ENCODE peak calls at places on chromosome 3, in seven cellular contexts. One of them, this sample, is unnamed.

GRCh38 chr3:109685084-109686079 is 348.0 kb upstream of the DPPA4 start:
- DNase-seq in endodermal cell: no peak
- DNase-seq in epithelial cell of esophagus: peak
- DNase-seq in IMR-90: peak
- DNase-seq in transverse colon: peak
- DNase-seq in nephron progenitor cell: no peak
- DNase-seq in HFF-Myc: peak
- DNase-seq in this sample: peak

GRCh38 chr3:117893638-117894037 is 1141.0 kb downstream of the IGSF11 start:
- DNase-seq in nephron progenitor cell: no peak
- DNase-seq in IMR-90: no peak
- DNase-seq in endodermal cell: no peak
- DNase-seq in epithelial cell of esophagus: peak
- DNase-seq in HFF-Myc: no peak
- DNase-seq in transverse colon: no peak
- DNase-seq in this sample: peak

GRCh38 chr3:111797035-111797717 is 61.9 kb upstream of the PHLDB2 start:
- DNase-seq in endodermal cell: no peak
- DNase-seq in transverse colon: no peak
- DNase-seq in epithelial cell of esophagus: no peak
- DNase-seq in HFF-Myc: no peak
- DNase-seq in nephron progenitor cell: no peak
- DNase-seq in IMR-90: no peak
- DNase-seq in this sample: no peak

GRCh38 chr3:158420654-158421396 is 150.2 kb upstream of the MLF1 start:
- DNase-seq in transverse colon: no peak
- DNase-seq in endodermal cell: no peak
- DNase-seq in epithelial cell of esophagus: peak
- DNase-seq in nephron progenitor cell: no peak
- DNase-seq in IMR-90: peak
- DNase-seq in HFF-Myc: no peak
- DNase-seq in this sample: peak

GRCh38 chr3:69082805-69083204 is 1.9 kb upstream of the ARL6IP5 start:
- DNase-seq in IMR-90: peak
- DNase-seq in endodermal cell: no peak
- DNase-seq in transverse colon: peak
- DNase-seq in HFF-Myc: no peak
- DNase-seq in nephron progenitor cell: peak
- DNase-seq in epithelial cell of esophagus: peak
- DNase-seq in this sample: no peak

GRCh38 chr3:126300761-126301481 is 56.3 kb downstream of the KLF15 start:
- DNase-seq in IMR-90: no peak
- DNase-seq in endodermal cell: peak
- DNase-seq in HFF-Myc: no peak
- DNase-seq in transverse colon: no peak
- DNase-seq in nephron progenitor cell: no peak
- DNase-seq in epithelial cell of esophagus: no peak
- DNase-seq in this sample: no peak

GRCh38 chr3:65883614-65884013 is 155.1 kb downstream of the MAGI1 start:
- DNase-seq in IMR-90: peak
- DNase-seq in epithelial cell of esophagus: peak
- DNase-seq in transverse colon: no peak
- DNase-seq in endodermal cell: no peak
- DNase-seq in HFF-Myc: no peak
- DNase-seq in nephron progenitor cell: no peak
- DNase-seq in this sample: peak

GRCh38 chr3:78895528-78895927 is 872.3 kb downstream of the ROBO1 start:
- DNase-seq in nephron progenitor cell: no peak
- DNase-seq in transverse colon: no peak
- DNase-seq in IMR-90: no peak
- DNase-seq in epithelial cell of esophagus: no peak
- DNase-seq in HFF-Myc: no peak
- DNase-seq in endodermal cell: no peak
- DNase-seq in this sample: no peak

GRCh38 chr3:65532749-65533148 is 506.0 kb downstream of the MAGI1 start:
- DNase-seq in endodermal cell: no peak
- DNase-seq in epithelial cell of esophagus: no peak
- DNase-seq in HFF-Myc: no peak
- DNase-seq in IMR-90: no peak
- DNase-seq in nephron progenitor cell: no peak
- DNase-seq in transverse colon: no peak
- DNase-seq in this sample: no peak

GRCh38 chr3:159763466-159764210 is 225.0 kb upstream of the IL12A start:
- DNase-seq in transverse colon: peak
- DNase-seq in nephron progenitor cell: peak
- DNase-seq in HFF-Myc: peak
- DNase-seq in endodermal cell: peak
- DNase-seq in epithelial cell of esophagus: peak
- DNase-seq in IMR-90: peak
- DNase-seq in this sample: peak
- TF ChIP-seq CTCF in transverse colon: peak
- TF ChIP-seq CTCF in nephron progenitor cell: no peak
- TF ChIP-seq CTCF in HFF-Myc: no peak
- TF ChIP-seq CTCF in endodermal cell: peak
- TF ChIP-seq CTCF in epithelial cell of esophagus: no peak
- TF ChIP-seq CTCF in IMR-90: no peak
- TF ChIP-seq CTCF in this sample: no peak

DNA sequence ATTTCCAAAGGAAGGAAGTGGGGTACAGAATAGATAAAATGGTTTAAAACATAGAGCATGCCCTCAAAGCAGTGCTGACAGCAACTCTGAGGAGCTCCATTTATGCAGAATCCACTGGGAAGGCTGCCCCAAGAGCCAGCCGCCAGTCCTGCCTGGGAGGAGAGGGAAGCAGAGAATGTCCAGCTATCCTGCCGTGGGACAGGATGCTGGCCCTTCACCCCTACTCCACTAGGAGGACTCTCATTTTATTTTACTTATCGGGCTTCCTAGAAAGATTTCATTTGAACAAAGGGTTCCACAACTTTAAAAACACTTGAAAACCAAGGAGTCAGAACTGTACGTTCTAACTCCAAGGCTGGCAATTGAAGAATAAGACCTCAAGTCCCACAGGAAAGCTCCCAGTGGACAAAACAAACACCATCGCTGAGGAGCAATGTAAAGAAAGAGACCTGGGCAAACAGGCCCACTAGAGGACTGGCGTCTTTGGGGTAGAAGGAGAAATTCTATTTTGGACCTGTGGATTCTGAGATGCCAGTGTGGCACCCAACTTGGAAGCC is 9.7 kb downstream of the SFMBT1 start:
- DNase-seq in transverse colon: no peak
- DNase-seq in epithelial cell of esophagus: no peak
- DNase-seq in endodermal cell: no peak
- DNase-seq in IMR-90: no peak
- DNase-seq in HFF-Myc: no peak
- DNase-seq in nephron progenitor cell: no peak
- DNase-seq in this sample: no peak
- TF ChIP-seq CTCF in transverse colon: no peak
- TF ChIP-seq CTCF in epithelial cell of esophagus: no peak
- TF ChIP-seq CTCF in endodermal cell: peak
- TF ChIP-seq CTCF in IMR-90: no peak
- TF ChIP-seq CTCF in HFF-Myc: no peak
- TF ChIP-seq CTCF in nephron progenitor cell: no peak
- TF ChIP-seq CTCF in this sample: no peak

GRCh38 chr3:189053327-189053726 is 118.4 kb upstream of the TPRG1 start:
- DNase-seq in nephron progenitor cell: no peak
- DNase-seq in endodermal cell: no peak
- DNase-seq in IMR-90: no peak
- DNase-seq in transverse colon: no peak
- DNase-seq in epithelial cell of esophagus: no peak
- DNase-seq in HFF-Myc: no peak
- DNase-seq in this sample: no peak

DNA sequence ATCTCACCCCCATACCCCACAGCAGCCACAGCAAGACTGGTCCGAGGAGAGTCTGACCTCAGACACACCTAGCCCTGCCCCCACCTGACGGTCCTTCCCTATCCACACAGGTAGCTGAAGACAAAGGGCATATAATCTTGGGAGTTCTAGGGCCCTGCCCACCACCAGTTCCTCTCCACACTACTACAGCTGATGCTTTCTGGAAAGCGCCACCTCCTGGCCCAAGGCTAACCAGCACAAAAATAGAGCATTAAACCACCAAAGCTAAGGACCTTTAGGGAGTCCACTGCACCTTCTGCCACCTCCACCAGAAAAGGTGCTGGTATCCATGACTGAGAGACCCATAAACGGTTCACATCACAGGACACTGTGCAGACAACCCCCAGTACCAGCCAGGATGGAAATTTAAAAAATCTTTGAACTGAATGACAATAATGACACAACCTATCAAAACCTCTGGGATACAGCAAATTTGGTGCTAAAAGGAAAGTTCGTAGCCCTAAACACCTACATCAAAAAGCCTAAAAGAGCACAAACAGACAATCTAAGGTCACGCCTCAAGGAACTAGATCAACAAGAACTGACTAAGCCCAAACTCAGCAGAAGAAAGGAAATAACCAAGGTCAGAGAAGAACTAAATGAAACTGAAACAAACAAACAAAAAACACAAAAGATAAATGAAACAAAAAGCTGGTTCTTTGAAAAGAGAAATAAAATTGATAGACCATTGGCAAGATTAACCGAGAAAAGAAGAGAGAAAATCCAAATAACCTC is 122.1 kb upstream of the TPRG1 start:
- DNase-seq in transverse colon: no peak
- DNase-seq in IMR-90: no peak
- DNase-seq in nephron progenitor cell: no peak
- DNase-seq in epithelial cell of esophagus: no peak
- DNase-seq in HFF-Myc: no peak
- DNase-seq in endodermal cell: peak
- DNase-seq in this sample: peak
- TF ChIP-seq CTCF in transverse colon: no peak
- TF ChIP-seq CTCF in IMR-90: no peak
- TF ChIP-seq CTCF in nephron progenitor cell: no peak
- TF ChIP-seq CTCF in epithelial cell of esophagus: peak
- TF ChIP-seq CTCF in HFF-Myc: peak
- TF ChIP-seq CTCF in endodermal cell: peak
- TF ChIP-seq CTCF in this sample: peak

DNA sequence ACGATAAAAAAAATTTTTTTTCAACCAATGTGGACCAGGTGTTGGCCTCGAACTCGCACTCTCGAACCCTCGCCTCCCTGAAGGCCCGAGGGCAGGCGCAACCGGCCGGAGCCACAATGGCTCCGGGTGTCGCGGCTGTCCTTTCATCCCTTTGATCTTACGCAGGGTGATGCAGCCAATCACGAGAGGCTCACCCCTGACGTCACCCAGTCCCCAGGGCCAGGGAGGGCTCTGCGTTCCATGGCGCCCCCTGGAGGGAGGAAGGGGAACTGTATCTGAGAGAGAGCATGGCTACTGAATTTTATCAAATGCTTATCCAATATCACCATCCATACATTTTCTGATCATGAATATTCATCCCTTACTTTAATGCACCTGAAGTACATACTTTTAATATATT is 15.4 kb upstream of the GMNC start:
- DNase-seq in nephron progenitor cell: no peak
- DNase-seq in endodermal cell: peak
- DNase-seq in IMR-90: no peak
- DNase-seq in epithelial cell of esophagus: no peak
- DNase-seq in transverse colon: no peak
- DNase-seq in HFF-Myc: no peak
- DNase-seq in this sample: no peak
- TF ChIP-seq CTCF in nephron progenitor cell: no peak
- TF ChIP-seq CTCF in endodermal cell: peak
- TF ChIP-seq CTCF in IMR-90: no peak
- TF ChIP-seq CTCF in epithelial cell of esophagus: peak
- TF ChIP-seq CTCF in transverse colon: no peak
- TF ChIP-seq CTCF in HFF-Myc: peak
- TF ChIP-seq CTCF in this sample: peak

DNA sequence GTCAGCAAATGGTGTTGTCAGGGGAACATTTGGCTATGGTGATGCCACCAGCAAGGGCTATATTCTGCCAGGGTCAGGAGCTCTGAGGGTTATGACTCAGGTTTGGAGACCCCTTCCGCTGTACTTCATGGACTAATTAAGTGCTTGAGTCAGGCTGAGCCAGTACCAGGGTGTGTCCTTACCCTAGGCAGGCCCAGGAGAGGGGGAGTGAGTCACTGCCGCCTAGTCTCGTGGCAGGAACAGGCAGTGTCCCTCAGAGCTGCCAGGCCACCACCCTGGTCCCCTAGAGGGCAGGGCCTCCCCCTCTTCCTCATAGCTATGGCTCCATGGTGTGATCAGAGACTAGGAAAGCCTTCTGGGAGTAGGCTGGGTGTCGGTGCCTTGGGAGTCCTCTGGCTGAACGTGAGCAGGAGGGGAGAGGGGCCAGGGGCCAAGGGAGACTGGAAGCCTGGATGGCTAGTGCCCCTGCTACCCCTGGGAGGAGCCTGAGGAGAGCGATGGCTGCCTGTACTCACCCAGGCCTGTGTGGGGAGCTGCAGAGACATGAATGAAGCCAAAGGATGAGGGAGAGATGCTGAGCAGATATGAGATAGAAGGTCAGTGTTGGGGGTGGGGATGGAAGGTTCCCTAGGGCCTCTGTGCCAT is 10.6 kb downstream of the MAPKAPK3 start:
- DNase-seq in endodermal cell: peak
- DNase-seq in IMR-90: peak
- DNase-seq in HFF-Myc: no peak
- DNase-seq in epithelial cell of esophagus: peak
- DNase-seq in nephron progenitor cell: no peak
- DNase-seq in transverse colon: no peak
- DNase-seq in this sample: peak
- TF ChIP-seq CTCF in endodermal cell: peak
- TF ChIP-seq CTCF in IMR-90: peak
- TF ChIP-seq CTCF in HFF-Myc: peak
- TF ChIP-seq CTCF in epithelial cell of esophagus: peak
- TF ChIP-seq CTCF in nephron progenitor cell: peak
- TF ChIP-seq CTCF in transverse colon: no peak
- TF ChIP-seq CTCF in this sample: peak

GRCh38 chr3:170553788-170554620 is 31.9 kb downstream of the SLC7A14 start:
- DNase-seq in HFF-Myc: no peak
- DNase-seq in IMR-90: peak
- DNase-seq in endodermal cell: no peak
- DNase-seq in transverse colon: no peak
- DNase-seq in nephron progenitor cell: no peak
- DNase-seq in epithelial cell of esophagus: no peak
- DNase-seq in this sample: peak
- TF ChIP-seq CTCF in HFF-Myc: no peak
- TF ChIP-seq CTCF in IMR-90: no peak
- TF ChIP-seq CTCF in endodermal cell: no peak
- TF ChIP-seq CTCF in transverse colon: no peak
- TF ChIP-seq CTCF in nephron progenitor cell: no peak
- TF ChIP-seq CTCF in epithelial cell of esophagus: no peak
- TF ChIP-seq CTCF in this sample: peak

GRCh38 chr3:148309390-148310035 is 388.2 kb upstream of the AGTR1 start:
- DNase-seq in transverse colon: peak
- DNase-seq in HFF-Myc: no peak
- DNase-seq in IMR-90: peak
- DNase-seq in endodermal cell: peak
- DNase-seq in nephron progenitor cell: peak
- DNase-seq in epithelial cell of esophagus: peak
- DNase-seq in this sample: peak
- TF ChIP-seq CTCF in transverse colon: no peak
- TF ChIP-seq CTCF in HFF-Myc: peak
- TF ChIP-seq CTCF in IMR-90: peak
- TF ChIP-seq CTCF in endodermal cell: peak
- TF ChIP-seq CTCF in nephron progenitor cell: peak
- TF ChIP-seq CTCF in epithelial cell of esophagus: peak
- TF ChIP-seq CTCF in this sample: peak

This sample was measured in PC-3.